ENCODE peak calls at places on chromosomes 16 and 17, in six cellular contexts. U is thoracic aorta, Q is tibial artery, K is stomach, Y is brain microvascular endothelial cell, M is transverse colon. O is an unnamed sample.

GRCh38 chr16:47965439-47965838 is 190.4 kb downstream of the ABCC12 start:
- DNase-seq in U (no peak), Q (no peak), K (no peak), Y (peak), M (no peak), O (no peak)

GRCh38 chr17:32943647-32944191 is 15.8 kb downstream of the TMEM98 start:
- DNase-seq in U (no peak), Q (no peak), K (no peak), Y (peak), M (no peak), O (peak)

GRCh38 chr17:42266918-42267766 is 9.0 kb downstream of the STAT5B start:
- DNase-seq in U (no peak), Q (no peak), K (no peak), Y (peak), M (no peak), O (peak)

GRCh38 chr16:79093554-79093967 is 507.0 kb downstream of the MAF start:
- DNase-seq in U (no peak), Q (peak), K (no peak), Y (no peak), M (peak), O (no peak)

GRCh38 chr16:24977673-24978065 is 37.5 kb downstream of the ARHGAP17 start:
- DNase-seq in U (no peak), Q (no peak), K (no peak), Y (peak), M (no peak), O (peak)

GRCh38 chr16:77271532-77272426 is 72.6 kb downstream of the SYCE1L start:
- DNase-seq in U (no peak), Q (no peak), K (no peak), Y (no peak), M (no peak), O (no peak)

GRCh38 chr17:1259910-1260389 is 10.3 kb upstream of the BHLHA9 start:
- DNase-seq in U (no peak), Q (no peak), K (no peak), Y (no peak), M (no peak), O (no peak)

GRCh38 chr17:3026856-3027751 is 36.3 kb downstream of the OR1D5 start:
- DNase-seq in U (no peak), Q (peak), K (no peak), Y (no peak), M (no peak), O (no peak)

GRCh38 chr16:21626659-21627277 is 25.6 kb downstream of the IGSF6 start:
- DNase-seq in U (no peak), Q (peak), K (no peak), Y (peak), M (no peak), O (peak)

GRCh38 chr17:42623732-42624596 is 14.5 kb downstream of the TUBG1 start:
- DNase-seq in U (no peak), Q (no peak), K (peak), Y (no peak), M (peak), O (no peak)

GRCh38 chr17:68437979-68438877 is 19.1 kb downstream of the WIPI1 start:
- DNase-seq in U (no peak), Q (no peak), K (peak), Y (no peak), M (peak), O (no peak)

GRCh38 chr16:4103741-4104140 is 12.5 kb downstream of the ADCY9 start:
- DNase-seq in U (no peak), Q (no peak), K (no peak), Y (no peak), M (no peak), O (no peak)

GRCh38 chr17:72030067-72030899 is 90.5 kb upstream of the SOX9 start:
- DNase-seq in U (no peak), Q (no peak), K (peak), Y (peak), M (peak), O (peak)

GRCh38 chr16:11871193-11871592 is 19.9 kb upstream of the RSL1D1 start:
- DNase-seq in U (no peak), Q (no peak), K (no peak), Y (peak), M (no peak), O (no peak)

GRCh38 chr17:8732406-8733065 is 12.1 kb downstream of the CCDC42 start:
- DNase-seq in U (no peak), Q (no peak), K (no peak), Y (no peak), M (no peak), O (no peak)

GRCh38 chr17:59161477-59161876 is 5.9 kb downstream of the PRR11 start:
- DNase-seq in U (no peak), Q (no peak), K (no peak), Y (no peak), M (no peak), O (no peak)

GRCh38 chr16:3776316-3776715 is 59.0 kb upstream of the TRAP1 start:
- DNase-seq in U (no peak), Q (no peak), K (peak), Y (no peak), M (no peak), O (no peak)

GRCh38 chr16:72787519-72788268 is 260.2 kb downstream of the ZFHX3 start:
- DNase-seq in U (peak), Q (peak), K (peak), Y (peak), M (peak), O (peak)

GRCh38 chr17:69325518-69326301 is 1.2 kb downstream of the ABCA5 start:
- DNase-seq in U (no peak), Q (no peak), K (no peak), Y (no peak), M (peak), O (no peak)

GRCh38 chr17:38970128-38970527 is 2.9 kb upstream of the FBXO47 start:
- DNase-seq in U (no peak), Q (no peak), K (no peak), Y (no peak), M (no peak), O (no peak)

GRCh38 chr17:8837438-8838075 is 29.9 kb downstream of the PIK3R6 start:
- DNase-seq in U (no peak), Q (no peak), K (no peak), Y (no peak), M (no peak), O (no peak)

GRCh38 chr17:47935961-47936360 is 5.4 kb upstream of the PNPO start:
- DNase-seq in U (no peak), Q (no peak), K (no peak), Y (peak), M (no peak), O (peak)

DNA sequence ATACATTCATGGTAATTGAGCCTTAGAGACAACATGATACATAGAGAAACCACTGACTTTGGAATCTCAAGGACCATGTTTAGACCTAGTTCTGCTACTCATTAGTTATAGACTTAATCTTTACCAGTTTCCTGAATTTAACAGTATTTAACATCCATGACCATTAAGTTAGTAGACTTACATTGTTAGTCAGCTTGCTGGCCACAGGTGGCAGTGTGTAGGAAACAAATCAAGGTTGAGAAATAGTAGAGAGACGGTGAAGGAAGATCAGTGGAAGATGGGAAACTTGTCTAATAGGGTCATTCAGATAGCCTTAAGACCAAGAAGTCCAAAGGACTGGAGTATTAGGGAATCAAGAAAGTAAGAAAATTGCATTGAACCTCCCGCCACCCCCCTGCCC is 31.0 kb downstream of the OMG start:
- DNase-seq in U (no peak), Q (no peak), K (no peak), Y (no peak), M (no peak), O (no peak)
- TF ChIP-seq CTCF in U (no peak), Q (no peak), K (no peak), Y (peak), M (no peak), O (peak)

GRCh38 chr16:22948603-22949368 is 134.8 kb downstream of the HS3ST2 start:
- DNase-seq in U (peak), Q (peak), K (peak), Y (peak), M (peak), O (peak)

GRCh38 chr16:22942812-22943211 is 128.8 kb downstream of the HS3ST2 start:
- DNase-seq in U (no peak), Q (no peak), K (no peak), Y (no peak), M (no peak), O (no peak)

GRCh38 chr16:22945361-22945760 is 131.4 kb downstream of the HS3ST2 start:
- DNase-seq in U (no peak), Q (no peak), K (no peak), Y (no peak), M (no peak), O (no peak)

GRCh38 chr16:22946433-22946832 is 132.5 kb downstream of the HS3ST2 start:
- DNase-seq in U (no peak), Q (no peak), K (no peak), Y (no peak), M (no peak), O (no peak)

DNA sequence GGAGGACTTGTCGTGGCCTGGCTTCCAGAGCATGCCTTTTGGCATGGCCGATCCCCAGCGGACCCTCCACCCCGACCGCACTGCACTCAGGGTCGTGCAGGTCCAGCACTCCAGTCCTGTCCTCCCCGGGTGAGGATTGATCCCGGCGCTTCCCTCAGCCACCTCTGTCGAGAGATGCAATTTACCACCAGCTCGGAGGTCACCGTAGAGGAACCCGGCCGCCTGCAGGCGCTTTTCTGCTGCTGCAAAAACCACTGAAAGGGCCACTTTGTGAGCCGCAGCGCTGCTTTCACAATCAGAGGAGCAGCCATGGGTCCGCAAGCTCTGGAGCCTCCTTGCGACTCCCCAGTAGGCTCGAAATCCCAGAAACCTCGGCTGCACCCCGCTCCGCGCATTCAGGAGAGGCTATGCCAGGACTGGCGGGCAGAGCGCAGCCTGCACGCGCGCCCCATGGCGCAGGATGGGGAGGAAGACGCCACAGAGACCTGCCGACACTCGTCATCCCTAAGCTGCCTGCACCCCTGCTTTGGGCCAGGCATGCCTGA is 134.2 kb downstream of the HS3ST2 start:
- DNase-seq in U (no peak), Q (no peak), K (no peak), Y (no peak), M (no peak), O (no peak)
- H3K4me3 ChIP-seq in U (peak), Q (no peak), K (peak), Y (no peak), M (no peak), O (no peak)

GRCh38 chr17:16945513-16946201 is 26.3 kb downstream of the TNFRSF13B start:
- DNase-seq in U (no peak), Q (no peak), K (peak), Y (no peak), M (no peak), O (no peak)
- TF ChIP-seq CTCF in U (no peak), Q (no peak), K (no peak), Y (peak), M (no peak), O (no peak)

DNA sequence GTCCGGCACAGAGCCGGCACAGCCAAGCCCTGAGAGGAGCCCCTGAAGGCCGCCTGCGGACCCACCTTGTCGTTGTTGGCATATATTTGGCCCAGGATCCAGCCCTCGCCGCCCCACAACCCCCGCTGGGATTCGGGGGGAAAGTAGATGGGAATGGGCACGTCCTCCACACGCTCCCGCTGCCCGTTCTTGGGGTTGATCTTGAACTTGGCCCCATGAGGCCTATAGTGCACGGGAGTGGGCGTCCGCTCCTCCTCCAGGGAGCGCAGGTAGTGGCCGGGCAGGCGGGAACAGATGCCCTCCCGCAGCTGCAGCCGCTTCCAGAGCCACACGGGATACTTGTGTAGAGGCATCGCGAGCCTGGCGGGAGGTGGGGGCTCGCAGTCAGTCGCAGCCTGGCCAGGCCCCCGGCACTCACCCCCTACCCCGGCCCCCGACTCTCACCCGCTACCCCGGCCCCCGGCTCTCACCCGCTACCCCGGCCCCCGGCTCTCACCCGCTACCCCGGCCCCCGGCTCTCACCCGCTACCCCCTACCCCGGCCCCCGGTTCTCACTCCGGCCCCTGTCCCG is 387 bp downstream of the MRPL28 start:
- DNase-seq in U (no peak), Q (no peak), K (peak), Y (no peak), M (no peak), O (no peak)
- H3K4me3 ChIP-seq in U (peak), Q (peak), K (peak), Y (peak), M (peak), O (peak)

DNA sequence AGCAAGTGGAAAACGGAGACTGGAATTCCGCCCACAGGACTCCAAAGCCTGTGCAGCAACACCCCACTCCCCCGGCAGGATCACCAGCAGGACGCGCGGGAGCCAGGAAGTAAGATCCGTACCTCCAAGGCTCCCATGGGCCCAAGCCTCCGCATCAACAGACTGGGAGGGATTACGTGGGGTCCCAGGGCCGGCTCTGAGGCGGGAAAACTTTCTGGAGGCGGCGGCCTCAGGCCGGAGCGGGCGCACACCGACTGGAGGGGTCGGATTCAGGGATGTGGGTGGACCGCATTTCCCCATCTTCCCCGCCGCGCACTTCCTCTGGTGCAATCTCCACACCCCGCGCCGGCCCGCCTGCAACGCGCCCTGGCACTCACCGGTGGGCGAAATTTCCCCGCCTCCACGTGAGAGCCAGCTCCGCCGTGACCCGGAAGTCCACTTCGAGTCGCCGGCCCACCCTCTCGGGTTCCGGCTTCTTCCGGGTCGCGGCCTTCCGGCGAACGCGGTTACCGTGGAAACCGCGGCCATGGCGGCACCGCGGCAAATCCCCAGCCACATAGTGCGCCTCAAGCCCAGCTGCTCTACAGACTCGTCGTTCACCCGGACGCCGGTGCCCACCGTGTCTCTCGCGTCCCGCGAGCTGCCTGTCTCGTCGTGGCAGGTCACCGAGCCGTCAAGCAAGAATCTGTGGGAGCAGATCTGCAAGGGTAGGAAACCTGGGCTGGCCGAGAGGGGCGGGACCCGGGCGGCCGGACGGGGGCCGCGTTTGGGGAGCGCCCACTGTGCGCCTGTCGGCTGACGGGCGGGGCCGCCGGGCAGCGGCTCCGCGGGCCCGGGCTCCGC is at the start of the genes IQCK and KNOP1:
- DNase-seq in U (peak), Q (peak), K (peak), Y (peak), M (peak), O (peak)
- TF ChIP-seq CTCF in U (no peak), Q (no peak), K (no peak), Y (peak), M (no peak), O (no peak)

GRCh38 chr16:57413301-57413730 is 8.7 kb downstream of the CCL17 start:
- DNase-seq in U (no peak), Q (no peak), K (no peak), Y (no peak), M (no peak), O (no peak)

GRCh38 chr16:57412584-57412983 is 8.0 kb downstream of the CCL17 start:
- DNase-seq in U (no peak), Q (no peak), K (no peak), Y (no peak), M (no peak), O (no peak)

GRCh38 chr16:57411362-57411976 is 6.9 kb downstream of the CCL17 start:
- DNase-seq in U (no peak), Q (no peak), K (no peak), Y (no peak), M (no peak), O (no peak)

GRCh38 chr16:57416084-57416483 is 11.5 kb downstream of the CCL17 start:
- DNase-seq in U (no peak), Q (no peak), K (no peak), Y (no peak), M (no peak), O (no peak)

GRCh38 chr16:57413733-57414132 is 9.2 kb downstream of the CCL17 start:
- DNase-seq in U (no peak), Q (no peak), K (no peak), Y (no peak), M (no peak), O (no peak)
- H3K4me3 ChIP-seq in U (no peak), Q (no peak), K (no peak), Y (no peak), M (no peak), O (no peak)

GRCh38 chr16:28062261-28063046 is 1.1 kb downstream of the GSG1L start:
- DNase-seq in U (no peak), Q (no peak), K (no peak), Y (no peak), M (no peak), O (no peak)

GRCh38 chr16:28063047-28063521 is 430 bp downstream of the GSG1L start:
- DNase-seq in U (no peak), Q (no peak), K (no peak), Y (no peak), M (no peak), O (no peak)

GRCh38 chr16:28064150-28064549 is 636 bp upstream of the GSG1L start:
- DNase-seq in U (no peak), Q (no peak), K (no peak), Y (no peak), M (no peak), O (no peak)

GRCh38 chr16:28064706-28065249 is 1.3 kb upstream of the GSG1L start:
- DNase-seq in U (no peak), Q (no peak), K (no peak), Y (no peak), M (no peak), O (no peak)

GRCh38 chr16:28063611-28064061 is at the start of gene GSG1L:
- DNase-seq in U (no peak), Q (no peak), K (no peak), Y (no peak), M (no peak), O (no peak)
- TF ChIP-seq CTCF in U (peak), Q (peak), K (no peak), Y (no peak), M (no peak), O (no peak)